ENCODE peak calls at places on chromosomes 6 and 20, in four cellular contexts. L, S, Z and Y are unnamed samples.

GRCh38 chr6:52049252-52050050 is 38.0 kb downstream of the PKHD1 start:
- DNase-seq in L (peak; percentile 51), S (peak; percentile 43), Z (peak; percentile 46), Y (no peak)

GRCh38 chr6:53701333-53702073 is 35.9 kb upstream of the KLHL31 start:
- DNase-seq in L (no peak), S (no peak), Z (peak; percentile 16), Y (no peak)

GRCh38 chr6:127302728-127303675 is 36.3 kb downstream of the RNF146 start:
- DNase-seq in L (no peak), S (peak; percentile 5), Z (peak; percentile 78), Y (no peak)

GRCh38 chr20:45128066-45128465 is 3.8 kb upstream of the WFDC12 start:
- DNase-seq in L (no peak), S (no peak), Z (no peak), Y (no peak)

GRCh38 chr6:26031151-26031594 is 56.1 kb upstream of the HFE start:
- DNase-seq in L (no peak), S (peak; percentile 29), Z (peak; percentile 63), Y (no peak)

GRCh38 chr6:32152414-32153251 is 894 bp upstream of the PRRT1 start:
- DNase-seq in L (no peak), S (no peak), Z (no peak), Y (no peak)

GRCh38 chr20:53069121-53069520 is 97.0 kb downstream of the TSHZ2 start:
- DNase-seq in L (no peak), S (no peak), Z (no peak), Y (no peak)

GRCh38 chr20:44247676-44248419 is 740 bp downstream of the GDAP1L1 start:
- DNase-seq in L (no peak), S (no peak), Z (no peak), Y (no peak)

GRCh38 chr6:37182736-37183590 is 13.0 kb downstream of the PIM1 start:
- DNase-seq in L (no peak), S (no peak), Z (peak; percentile 98), Y (peak; percentile 73)

GRCh38 chr6:128314190-128314589 is 206.2 kb downstream of the PTPRK start:
- DNase-seq in L (no peak), S (no peak), Z (no peak), Y (no peak)

GRCh38 chr6:165231581-165232276 is 77.7 kb downstream of the C6orf118 start:
- DNase-seq in L (no peak), S (peak; percentile 58), Z (no peak), Y (no peak)

GRCh38 chr6:9938801-9939200 is 476.1 kb downstream of the TFAP2A start:
- DNase-seq in L (no peak), S (no peak), Z (no peak), Y (no peak)

GRCh38 chr6:8707956-8708772 is 272.8 kb upstream of the SLC35B3 start:
- DNase-seq in L (peak; percentile 93), S (peak; percentile 70), Z (no peak), Y (peak; percentile 51)

GRCh38 chr20:13009682-13010406 is 1.1 kb downstream of the SPTLC3 start:
- DNase-seq in L (no peak), S (peak; percentile 98), Z (peak; percentile 2), Y (no peak)

GRCh38 chr6:159012201-159012600 is 12.2 kb upstream of the RSPH3 start:
- DNase-seq in L (no peak), S (no peak), Z (no peak), Y (no peak)

GRCh38 chr6:170008386-170008785 is 257.0 kb downstream of the ERMARD start:
- DNase-seq in L (no peak), S (no peak), Z (no peak), Y (no peak)

GRCh38 chr6:5653801-5654200 is 352.9 kb downstream of the NRN1 start:
- DNase-seq in L (no peak), S (no peak), Z (no peak), Y (no peak)